ENCODE peak calls at places on chromosomes 13 and 19, in nine cellular contexts. One of them, this sample, is unnamed.

GRCh38 chr19:31054430-31054829 is 294.8 kb downstream of the TSHZ3 start:
- DNase-seq in AG10803: peak
- DNase-seq in WERI-Rb-1: peak
- DNase-seq in GM23338: peak
- DNase-seq in neural progenitor cell: peak
- DNase-seq in right lobe of liver: no peak
- DNase-seq in choroid plexus epithelial cell: peak
- DNase-seq in epithelial cell of proximal tubule: no peak
- DNase-seq in adrenal gland: peak
- DNase-seq in this sample: peak

GRCh38 chr13:38141792-38142191 is 207.9 kb upstream of the UFM1 start:
- DNase-seq in AG10803: no peak
- DNase-seq in WERI-Rb-1: no peak
- DNase-seq in GM23338: no peak
- DNase-seq in neural progenitor cell: no peak
- DNase-seq in right lobe of liver: no peak
- DNase-seq in choroid plexus epithelial cell: peak
- DNase-seq in epithelial cell of proximal tubule: no peak
- DNase-seq in adrenal gland: no peak
- DNase-seq in this sample: no peak

GRCh38 chr13:53112522-53112921 is 83.9 kb downstream of the OLFM4 start:
- DNase-seq in AG10803: no peak
- DNase-seq in WERI-Rb-1: no peak
- DNase-seq in GM23338: no peak
- DNase-seq in neural progenitor cell: no peak
- DNase-seq in right lobe of liver: no peak
- DNase-seq in choroid plexus epithelial cell: no peak
- DNase-seq in epithelial cell of proximal tubule: no peak
- DNase-seq in adrenal gland: no peak
- DNase-seq in this sample: no peak

GRCh38 chr19:40144151-40144550 is 47.1 kb upstream of the MAP3K10 start:
- DNase-seq in AG10803: no peak
- DNase-seq in WERI-Rb-1: no peak
- DNase-seq in GM23338: no peak
- DNase-seq in neural progenitor cell: no peak
- DNase-seq in right lobe of liver: no peak
- DNase-seq in choroid plexus epithelial cell: no peak
- DNase-seq in epithelial cell of proximal tubule: no peak
- DNase-seq in adrenal gland: no peak
- DNase-seq in this sample: no peak

GRCh38 chr19:38676023-38676877 is 28.8 kb downstream of the ACTN4 start:
- DNase-seq in AG10803: peak
- DNase-seq in WERI-Rb-1: no peak
- DNase-seq in GM23338: no peak
- DNase-seq in neural progenitor cell: no peak
- DNase-seq in right lobe of liver: no peak
- DNase-seq in choroid plexus epithelial cell: peak
- DNase-seq in epithelial cell of proximal tubule: no peak
- DNase-seq in adrenal gland: no peak
- DNase-seq in this sample: no peak

GRCh38 chr13:60613080-60613479 is 216.1 kb downstream of the TDRD3 start:
- DNase-seq in AG10803: no peak
- DNase-seq in WERI-Rb-1: no peak
- DNase-seq in GM23338: no peak
- DNase-seq in neural progenitor cell: no peak
- DNase-seq in right lobe of liver: no peak
- DNase-seq in choroid plexus epithelial cell: no peak
- DNase-seq in epithelial cell of proximal tubule: no peak
- DNase-seq in adrenal gland: no peak
- DNase-seq in this sample: no peak

GRCh38 chr13:89966524-89966923 is 1381.0 kb upstream of the MIR17HG start:
- DNase-seq in AG10803: no peak
- DNase-seq in WERI-Rb-1: no peak
- DNase-seq in GM23338: peak
- DNase-seq in neural progenitor cell: peak
- DNase-seq in right lobe of liver: no peak
- DNase-seq in choroid plexus epithelial cell: no peak
- DNase-seq in epithelial cell of proximal tubule: no peak
- DNase-seq in adrenal gland: no peak
- DNase-seq in this sample: no peak

GRCh38 chr13:40120781-40121180 is 465.3 kb downstream of the COG6 start:
- DNase-seq in AG10803: peak
- DNase-seq in WERI-Rb-1: no peak
- DNase-seq in GM23338: no peak
- DNase-seq in neural progenitor cell: no peak
- DNase-seq in right lobe of liver: no peak
- DNase-seq in choroid plexus epithelial cell: peak
- DNase-seq in epithelial cell of proximal tubule: no peak
- DNase-seq in adrenal gland: no peak
- DNase-seq in this sample: no peak

GRCh38 chr13:79659161-79659560 is 178.2 kb downstream of the NDFIP2 start:
- DNase-seq in AG10803: peak
- DNase-seq in WERI-Rb-1: no peak
- DNase-seq in GM23338: peak
- DNase-seq in neural progenitor cell: peak
- DNase-seq in right lobe of liver: no peak
- DNase-seq in choroid plexus epithelial cell: peak
- DNase-seq in epithelial cell of proximal tubule: no peak
- DNase-seq in adrenal gland: peak
- DNase-seq in this sample: peak

GRCh38 chr13:105035092-105035491 is 1500.4 kb downstream of the EFNB2 start:
- DNase-seq in AG10803: no peak
- DNase-seq in WERI-Rb-1: no peak
- DNase-seq in GM23338: no peak
- DNase-seq in neural progenitor cell: no peak
- DNase-seq in right lobe of liver: no peak
- DNase-seq in choroid plexus epithelial cell: peak
- DNase-seq in epithelial cell of proximal tubule: no peak
- DNase-seq in adrenal gland: no peak
- DNase-seq in this sample: no peak

GRCh38 chr19:15286688-15287355 is 45.5 kb downstream of the BRD4 start:
- DNase-seq in AG10803: no peak
- DNase-seq in WERI-Rb-1: no peak
- DNase-seq in GM23338: no peak
- DNase-seq in neural progenitor cell: no peak
- DNase-seq in right lobe of liver: no peak
- DNase-seq in choroid plexus epithelial cell: no peak
- DNase-seq in epithelial cell of proximal tubule: no peak
- DNase-seq in adrenal gland: no peak
- DNase-seq in this sample: no peak

GRCh38 chr19:51311388-51312257 is at the start of gene IGLON5:
- DNase-seq in AG10803: no peak
- DNase-seq in WERI-Rb-1: peak
- DNase-seq in GM23338: peak
- DNase-seq in neural progenitor cell: peak
- DNase-seq in right lobe of liver: no peak
- DNase-seq in choroid plexus epithelial cell: no peak
- DNase-seq in epithelial cell of proximal tubule: no peak
- DNase-seq in adrenal gland: no peak
- DNase-seq in this sample: no peak

GRCh38 chr19:38667552-38668205 is 20.2 kb downstream of the ACTN4 start:
- DNase-seq in AG10803: peak
- DNase-seq in WERI-Rb-1: no peak
- DNase-seq in GM23338: no peak
- DNase-seq in neural progenitor cell: no peak
- DNase-seq in right lobe of liver: no peak
- DNase-seq in choroid plexus epithelial cell: peak
- DNase-seq in epithelial cell of proximal tubule: no peak
- DNase-seq in adrenal gland: peak
- DNase-seq in this sample: no peak

GRCh38 chr19:17333611-17334413 is 843 bp downstream of the ANO8 start:
- DNase-seq in AG10803: peak
- DNase-seq in WERI-Rb-1: no peak
- DNase-seq in GM23338: peak
- DNase-seq in neural progenitor cell: peak
- DNase-seq in right lobe of liver: no peak
- DNase-seq in choroid plexus epithelial cell: peak
- DNase-seq in epithelial cell of proximal tubule: no peak
- DNase-seq in adrenal gland: peak
- DNase-seq in this sample: peak

GRCh38 chr19:13098291-13099072 is 4.2 kb downstream of the LYL1 start:
- DNase-seq in AG10803: peak
- DNase-seq in WERI-Rb-1: no peak
- DNase-seq in GM23338: peak
- DNase-seq in neural progenitor cell: peak
- DNase-seq in right lobe of liver: no peak
- DNase-seq in choroid plexus epithelial cell: peak
- DNase-seq in epithelial cell of proximal tubule: no peak
- DNase-seq in adrenal gland: no peak
- DNase-seq in this sample: peak

GRCh38 chr19:55433292-55433691 is 9.8 kb downstream of the SHISA7 start:
- DNase-seq in AG10803: no peak
- DNase-seq in WERI-Rb-1: no peak
- DNase-seq in GM23338: no peak
- DNase-seq in neural progenitor cell: no peak
- DNase-seq in right lobe of liver: no peak
- DNase-seq in choroid plexus epithelial cell: no peak
- DNase-seq in epithelial cell of proximal tubule: no peak
- DNase-seq in adrenal gland: no peak
- DNase-seq in this sample: no peak
- H3K4me3 ChIP-seq in AG10803: no peak
- H3K4me3 ChIP-seq in WERI-Rb-1: no peak
- H3K4me3 ChIP-seq in GM23338: no peak
- H3K4me3 ChIP-seq in neural progenitor cell: no peak
- H3K4me3 ChIP-seq in right lobe of liver: no peak
- H3K4me3 ChIP-seq in choroid plexus epithelial cell: no peak
- H3K4me3 ChIP-seq in epithelial cell of proximal tubule: no peak
- H3K4me3 ChIP-seq in adrenal gland: no peak
- H3K4me3 ChIP-seq in this sample: no peak

GRCh38 chr13:99258946-99259345 is 767 bp upstream of the GPR18 start:
- DNase-seq in AG10803: no peak
- DNase-seq in WERI-Rb-1: no peak
- DNase-seq in GM23338: no peak
- DNase-seq in neural progenitor cell: no peak
- DNase-seq in right lobe of liver: no peak
- DNase-seq in choroid plexus epithelial cell: no peak
- DNase-seq in epithelial cell of proximal tubule: no peak
- DNase-seq in adrenal gland: no peak
- DNase-seq in this sample: no peak
- H3K4me3 ChIP-seq in AG10803: no peak
- H3K4me3 ChIP-seq in WERI-Rb-1: no peak
- H3K4me3 ChIP-seq in GM23338: no peak
- H3K4me3 ChIP-seq in neural progenitor cell: no peak
- H3K4me3 ChIP-seq in right lobe of liver: no peak
- H3K4me3 ChIP-seq in choroid plexus epithelial cell: no peak
- H3K4me3 ChIP-seq in epithelial cell of proximal tubule: no peak
- H3K4me3 ChIP-seq in adrenal gland: no peak
- H3K4me3 ChIP-seq in this sample: no peak

DNA sequence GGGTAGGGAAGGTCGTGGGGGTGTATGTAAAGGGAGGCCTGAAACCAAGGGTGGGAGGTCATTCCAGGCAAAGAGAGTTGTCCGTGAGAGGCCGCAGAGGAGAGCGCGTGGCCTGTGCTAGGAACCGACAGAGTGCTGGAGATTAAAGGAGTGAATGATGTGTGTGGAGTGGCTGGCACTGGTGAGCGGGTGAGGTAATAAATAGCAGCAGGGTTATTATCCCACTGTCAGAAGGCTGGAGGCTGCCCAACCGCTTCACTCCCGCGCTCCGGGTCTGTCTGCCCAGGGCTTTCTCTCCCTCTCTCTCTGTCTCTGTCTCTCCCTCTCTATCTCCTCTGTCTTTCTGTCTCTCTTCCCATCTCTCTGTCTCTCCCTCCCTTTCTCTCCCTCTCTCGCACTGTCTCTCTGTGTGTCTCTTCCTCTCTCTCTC is 17.4 kb downstream of the ZNF579 start:
- DNase-seq in AG10803: peak
- DNase-seq in WERI-Rb-1: peak
- DNase-seq in GM23338: no peak
- DNase-seq in neural progenitor cell: no peak
- DNase-seq in right lobe of liver: no peak
- DNase-seq in choroid plexus epithelial cell: peak
- DNase-seq in epithelial cell of proximal tubule: no peak
- DNase-seq in adrenal gland: no peak
- DNase-seq in this sample: peak
- H3K4me3 ChIP-seq in AG10803: no peak
- H3K4me3 ChIP-seq in WERI-Rb-1: no peak
- H3K4me3 ChIP-seq in GM23338: no peak
- H3K4me3 ChIP-seq in neural progenitor cell: no peak
- H3K4me3 ChIP-seq in right lobe of liver: no peak
- H3K4me3 ChIP-seq in choroid plexus epithelial cell: no peak
- H3K4me3 ChIP-seq in epithelial cell of proximal tubule: no peak
- H3K4me3 ChIP-seq in adrenal gland: no peak
- H3K4me3 ChIP-seq in this sample: no peak

GRCh38 chr19:28422791-28423650 is 789.9 kb downstream of the UQCRFS1 start:
- DNase-seq in AG10803: no peak
- DNase-seq in WERI-Rb-1: no peak
- DNase-seq in GM23338: peak
- DNase-seq in neural progenitor cell: no peak
- DNase-seq in right lobe of liver: no peak
- DNase-seq in choroid plexus epithelial cell: no peak
- DNase-seq in epithelial cell of proximal tubule: no peak
- DNase-seq in adrenal gland: no peak
- DNase-seq in this sample: no peak

GRCh38 chr19:28424041-28424440 is 788.9 kb downstream of the UQCRFS1 start:
- DNase-seq in AG10803: no peak
- DNase-seq in WERI-Rb-1: no peak
- DNase-seq in GM23338: peak
- DNase-seq in neural progenitor cell: peak
- DNase-seq in right lobe of liver: no peak
- DNase-seq in choroid plexus epithelial cell: no peak
- DNase-seq in epithelial cell of proximal tubule: no peak
- DNase-seq in adrenal gland: no peak
- DNase-seq in this sample: no peak

GRCh38 chr19:28425431-28425931 is 787.5 kb downstream of the UQCRFS1 start:
- DNase-seq in AG10803: peak
- DNase-seq in WERI-Rb-1: no peak
- DNase-seq in GM23338: no peak
- DNase-seq in neural progenitor cell: no peak
- DNase-seq in right lobe of liver: no peak
- DNase-seq in choroid plexus epithelial cell: peak
- DNase-seq in epithelial cell of proximal tubule: no peak
- DNase-seq in adrenal gland: no peak
- DNase-seq in this sample: no peak

GRCh38 chr19:28426110-28426901 is 786.6 kb downstream of the UQCRFS1 start:
- DNase-seq in AG10803: no peak
- DNase-seq in WERI-Rb-1: no peak
- DNase-seq in GM23338: no peak
- DNase-seq in neural progenitor cell: no peak
- DNase-seq in right lobe of liver: no peak
- DNase-seq in choroid plexus epithelial cell: no peak
- DNase-seq in epithelial cell of proximal tubule: no peak
- DNase-seq in adrenal gland: no peak
- DNase-seq in this sample: no peak

DNA sequence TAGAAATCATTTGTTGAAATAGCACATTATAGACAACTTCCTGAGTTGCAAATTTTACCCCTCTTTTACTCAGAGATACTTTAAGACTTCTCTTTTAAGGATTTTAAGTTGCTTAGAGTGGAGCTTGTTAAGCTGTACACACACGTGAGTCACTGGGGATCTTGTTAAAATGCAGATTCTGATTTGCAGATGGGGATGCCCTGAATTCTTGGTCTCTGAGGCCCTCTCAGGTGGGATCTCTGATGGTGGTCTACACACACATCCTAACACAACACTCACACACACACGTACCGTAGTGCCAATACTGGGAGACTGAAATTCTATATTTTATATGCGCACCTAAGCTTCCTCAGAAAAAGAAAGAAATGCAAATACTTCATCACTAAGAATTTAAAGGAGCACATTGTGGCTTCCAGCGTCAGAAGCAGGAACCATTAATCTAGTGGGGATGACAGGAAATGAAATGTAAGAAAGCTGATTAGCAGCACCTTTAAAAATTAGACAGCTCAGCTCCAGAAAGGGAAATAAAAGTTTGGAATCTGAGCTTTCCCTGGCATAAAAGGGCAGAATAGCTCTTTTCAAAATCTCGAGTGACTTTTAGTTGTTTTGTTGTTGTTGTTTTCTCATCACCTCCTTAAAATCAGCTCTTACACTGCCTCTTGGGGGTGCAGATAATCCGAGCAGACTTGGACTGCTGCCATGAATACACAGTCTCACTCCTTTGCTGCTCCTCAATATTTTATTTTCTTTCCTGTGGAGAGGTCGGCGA is 788.1 kb downstream of the UQCRFS1 start:
- DNase-seq in AG10803: no peak
- DNase-seq in WERI-Rb-1: no peak
- DNase-seq in GM23338: no peak
- DNase-seq in neural progenitor cell: no peak
- DNase-seq in right lobe of liver: no peak
- DNase-seq in choroid plexus epithelial cell: no peak
- DNase-seq in epithelial cell of proximal tubule: no peak
- DNase-seq in adrenal gland: no peak
- DNase-seq in this sample: no peak
- H3K4me3 ChIP-seq in AG10803: no peak
- H3K4me3 ChIP-seq in WERI-Rb-1: peak
- H3K4me3 ChIP-seq in GM23338: no peak
- H3K4me3 ChIP-seq in neural progenitor cell: no peak
- H3K4me3 ChIP-seq in right lobe of liver: no peak
- H3K4me3 ChIP-seq in choroid plexus epithelial cell: no peak
- H3K4me3 ChIP-seq in epithelial cell of proximal tubule: no peak
- H3K4me3 ChIP-seq in adrenal gland: no peak
- H3K4me3 ChIP-seq in this sample: no peak

This sample was measured in small intestine.